ENCODE peak calls at places on chromosomes 11 and 22, in six cellular contexts. W is H4, X is WTC11, N is astrocyte of the hippocampus, Z is fibroblast of pulmonary artery, Y is brain microvascular endothelial cell. D is an unnamed sample.

GRCh38 chr11:117824571-117825537 is at the start of gene FXYD2:
- DNase-seq in X (peak; percentile 5), Z (peak; percentile 81), N (no peak), Y (no peak), W (no peak), D (no peak)

GRCh38 chr11:257766-258493 is 20.3 kb upstream of the NLRP6 start:
- DNase-seq in Z (no peak), X (no peak), N (no peak), Y (no peak), W (no peak), D (no peak)

GRCh38 chr11:125062931-125063428 is at the start of gene SLC37A2:
- DNase-seq in Y (peak; percentile 27), X (peak; percentile 73), Z (peak; percentile 50), W (peak; percentile 67), N (peak; percentile 80), D (peak; percentile 78)

GRCh38 chr11:2462986-2463765 is 18.4 kb downstream of the KCNQ1 start:
- DNase-seq in Y (no peak), W (no peak), N (no peak), X (no peak), Z (no peak), D (no peak)

GRCh38 chr22:16845465-16845864 is 20.3 kb upstream of the XKR3 start:
- DNase-seq in Z (no peak), Y (no peak), W (no peak), X (no peak), N (no peak), D (no peak)

GRCh38 chr11:66974724-66975402 is at the start of gene C11orf86:
- DNase-seq in X (no peak), Y (no peak), Z (no peak), W (no peak), N (no peak), D (no peak)

GRCh38 chr11:128392259-128392658 is 195.1 kb downstream of the ETS1 start:
- DNase-seq in N (no peak), Y (no peak), W (no peak), Z (no peak), X (no peak), D (peak; percentile 27)

GRCh38 chr22:38202437-38203089 is 769 bp downstream of the MAFF start:
- DNase-seq in X (peak; percentile 50), W (peak; percentile 58), Z (peak; percentile 94), Y (peak; percentile 85), N (peak; percentile 93), D (peak; percentile 53)

D was measured in MM.1S.